ENCODE peak calls at places on chromosomes 1 and 21, in nine cellular contexts. X, A, Y, M, W, T, V, H and S are unnamed samples.

GRCh38 chr1:78370356-78370755 is 120.4 kb upstream of the PTGFR start:
- DNase-seq in X (peak; percentile 88), A (no peak), Y (no peak), M (peak; percentile 53), W (no peak), T (no peak), V (no peak), H (no peak), S (peak; percentile 56)

GRCh38 chr1:19010995-19011696 is 54.7 kb upstream of the IFFO2 start:
- DNase-seq in X (peak; percentile 98), A (peak; percentile 22), Y (peak; percentile 85), M (peak; percentile 99), W (no peak), T (peak; percentile 83), V (peak; percentile 87), H (peak; percentile 81), S (peak; percentile 96)

GRCh38 chr1:41810446-41810845 is 108.3 kb downstream of the HIVEP3 start:
- DNase-seq in X (peak; percentile 62), A (peak; percentile 29), Y (peak; percentile 59), M (peak; percentile 58), W (peak; percentile 59), T (no peak), V (peak; percentile 30), H (no peak), S (peak; percentile 60)

GRCh38 chr1:208113036-208113435 is 131.1 kb downstream of the PLXNA2 start:
- DNase-seq in X (no peak), A (no peak), Y (no peak), M (no peak), W (no peak), T (no peak), V (no peak), H (no peak), S (no peak)

GRCh38 chr1:35935989-35936388 is 5.1 kb downstream of the AGO3 start:
- DNase-seq in X (no peak), A (no peak), Y (no peak), M (no peak), W (no peak), T (no peak), V (no peak), H (no peak), S (no peak)

GRCh38 chr1:5895446-5896406 is 96.5 kb downstream of the NPHP4 start:
- DNase-seq in X (no peak), A (no peak), Y (no peak), M (no peak), W (no peak), T (no peak), V (no peak), H (peak; percentile 9), S (no peak)

GRCh38 chr1:21124846-21125245 is 51.9 kb downstream of the EIF4G3 start:
- DNase-seq in X (peak; percentile 22), A (no peak), Y (no peak), M (peak; percentile 69), W (no peak), T (no peak), V (no peak), H (no peak), S (peak; percentile 47)

GRCh38 chr1:232923739-232924386 is 26.5 kb upstream of the NTPCR start:
- DNase-seq in X (peak; percentile 3), A (no peak), Y (no peak), M (no peak), W (no peak), T (no peak), V (no peak), H (no peak), S (peak; percentile 16)

GRCh38 chr1:64745986-64746940 is 1.4 kb downstream of the RAVER2 start:
- DNase-seq in X (no peak), A (no peak), Y (peak; percentile 57), M (no peak), W (no peak), T (no peak), V (peak; percentile 46), H (no peak), S (peak; percentile 8)

GRCh38 chr21:16741228-16741665 is 771.6 kb upstream of the CXADR start:
- DNase-seq in X (no peak), A (no peak), Y (no peak), M (no peak), W (no peak), T (no peak), V (no peak), H (no peak), S (no peak)

GRCh38 chr1:234696148-234696576 is 86.2 kb upstream of the IRF2BP2 start:
- DNase-seq in X (no peak), A (no peak), Y (no peak), M (no peak), W (no peak), T (no peak), V (no peak), H (no peak), S (no peak)

GRCh38 chr1:240906477-240906876 is 294.5 kb upstream of the GREM2 start:
- DNase-seq in X (peak; percentile 7), A (no peak), Y (no peak), M (no peak), W (no peak), T (no peak), V (peak; percentile 62), H (no peak), S (peak; percentile 66)

GRCh38 chr1:174991473-174991872 is 8.3 kb upstream of the CACYBP start:
- DNase-seq in X (no peak), A (no peak), Y (no peak), M (no peak), W (no peak), T (no peak), V (no peak), H (no peak), S (no peak)

GRCh38 chr1:114145504-114146160 is 8.0 kb downstream of the SYT6 start:
- DNase-seq in X (peak; percentile 7), A (no peak), Y (no peak), M (no peak), W (no peak), T (no peak), V (no peak), H (no peak), S (no peak)

GRCh38 chr1:32741417-32742131 is 39.0 kb upstream of the SYNC start:
- DNase-seq in X (no peak), A (no peak), Y (no peak), M (no peak), W (peak; percentile 37), T (no peak), V (peak; percentile 54), H (no peak), S (no peak)
- TF ChIP-seq CTCF in X (peak; percentile 29), A (peak; percentile 55), Y (peak; percentile 48), M (peak; percentile 30), W (no peak), T (no peak), V (no peak), H (no peak), S (peak; percentile 59)

DNA sequence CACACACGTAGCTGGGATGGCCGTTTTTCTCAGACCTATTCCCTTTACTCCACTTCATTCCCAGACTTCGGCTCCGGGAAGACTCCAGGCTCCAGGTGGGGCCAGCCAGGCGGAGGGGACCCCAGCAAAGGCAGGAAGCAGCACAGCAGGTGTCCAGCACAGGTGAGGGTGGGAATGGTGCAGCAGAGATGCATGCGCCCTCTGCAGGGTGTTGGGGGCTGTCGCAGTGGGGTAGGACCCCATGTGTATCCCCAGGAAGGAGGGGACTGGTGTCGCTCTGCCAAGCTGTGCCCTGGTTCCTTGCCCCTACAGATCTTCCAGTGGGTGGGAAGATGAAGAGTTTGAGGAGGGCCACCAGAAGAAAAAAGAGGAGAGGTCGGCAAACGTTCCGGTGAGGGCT is 5.3 kb downstream of the TTC24 start:
- DNase-seq in X (no peak), A (no peak), Y (no peak), M (no peak), W (no peak), T (no peak), V (no peak), H (no peak), S (no peak)
- TF ChIP-seq CTCF in X (peak; percentile 10), A (peak; percentile 48), Y (peak; percentile 56), M (no peak), W (no peak), T (no peak), V (no peak), H (no peak), S (no peak)

GRCh38 chr1:181391297-181391905 is 91.9 kb upstream of the CACNA1E start:
- DNase-seq in X (no peak), A (no peak), Y (peak; percentile 20), M (no peak), W (no peak), T (no peak), V (no peak), H (no peak), S (peak; percentile 32)
- TF ChIP-seq CTCF in X (no peak), A (peak; percentile 28), Y (no peak), M (no peak), W (no peak), T (no peak), V (no peak), H (no peak), S (no peak)

GRCh38 chr1:215022723-215023122 is 59.8 kb upstream of the KCNK2 start:
- DNase-seq in X (peak; percentile 51), A (no peak), Y (no peak), M (peak; percentile 83), W (no peak), T (no peak), V (no peak), H (no peak), S (peak; percentile 76)
- TF ChIP-seq CTCF in X (no peak), A (no peak), Y (no peak), M (no peak), W (no peak), T (no peak), V (no peak), H (no peak), S (no peak)

DNA sequence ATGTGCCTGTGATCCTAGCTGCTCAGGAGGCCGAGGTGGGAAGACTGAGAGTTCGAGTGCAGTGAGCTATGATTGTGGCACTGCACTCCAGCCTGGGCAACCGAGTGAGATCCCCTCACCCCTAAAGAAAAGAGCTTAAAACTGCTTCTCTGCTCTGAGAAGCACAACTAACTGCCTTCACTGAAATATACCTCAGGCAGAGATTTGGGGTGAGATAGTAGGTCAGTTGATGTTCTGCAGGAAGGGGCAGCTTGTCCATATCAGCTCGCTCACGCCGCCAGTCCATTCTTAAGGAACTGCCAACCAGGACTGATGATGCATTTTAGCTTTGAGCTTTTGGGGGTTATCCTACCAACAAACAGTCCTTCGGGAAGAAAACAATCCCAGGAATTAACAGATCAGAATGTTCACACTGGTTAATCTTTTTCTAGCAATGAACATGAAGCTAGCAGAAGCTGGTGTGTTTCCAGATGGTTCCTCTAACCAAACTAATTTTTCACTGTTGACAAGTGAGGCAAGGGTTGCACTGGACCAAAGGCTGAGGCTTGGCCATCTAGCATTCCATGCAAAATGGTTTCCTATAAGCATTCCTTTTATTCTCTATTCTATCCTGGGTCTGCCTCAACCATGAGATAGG is 31.6 kb downstream of the LHX4 start:
- DNase-seq in X (no peak), A (no peak), Y (no peak), M (peak; percentile 34), W (no peak), T (no peak), V (no peak), H (no peak), S (no peak)
- TF ChIP-seq CTCF in X (no peak), A (no peak), Y (no peak), M (no peak), W (no peak), T (no peak), V (no peak), H (no peak), S (no peak)

DNA sequence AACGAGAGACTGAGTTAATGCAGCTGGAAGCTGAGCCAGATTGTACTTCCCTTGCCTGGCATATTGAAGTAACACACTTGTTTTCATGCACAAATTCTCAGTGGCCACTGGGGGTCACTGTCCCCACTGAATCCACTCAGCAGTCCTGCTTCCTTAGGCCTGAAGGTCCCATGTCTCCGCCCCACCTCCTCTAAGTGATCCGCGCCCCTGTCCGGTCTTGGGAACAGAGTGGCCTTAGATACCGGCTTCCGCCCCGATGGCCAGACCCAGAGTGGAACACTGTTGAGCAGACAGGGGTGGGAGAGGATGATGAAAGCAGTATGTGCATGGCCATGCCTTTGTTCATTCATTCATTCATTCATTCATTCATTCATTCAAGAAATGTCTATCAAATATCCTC is 34.8 kb downstream of the CHAF1B start:
- DNase-seq in X (peak; percentile 96), A (peak; percentile 73), Y (peak; percentile 90), M (peak; percentile 92), W (peak; percentile 86), T (peak; percentile 77), V (peak; percentile 68), H (peak; percentile 83), S (peak; percentile 83)
- TF ChIP-seq CTCF in X (peak; percentile 84), A (peak; percentile 81), Y (peak; percentile 86), M (peak; percentile 83), W (peak; percentile 76), T (peak; percentile 75), V (peak; percentile 60), H (peak; percentile 76), S (peak; percentile 65)